ENCODE peak calls at places on chromosomes 7 and 10, in eight cellular contexts. One of them, this sample, is unnamed. For H3K9me3 and H3K4me1, the result is how much of the 10 kb centered on the place peaks cover.

GRCh38 chr10:122441961-122442360 is 12.5 kb upstream of the ARMS2 start:
- DNase-seq in A549: peak
- DNase-seq in effector memory CD4-positive, alpha-beta T cell: no peak
- DNase-seq in CD8-positive, alpha-beta memory T cell: no peak
- DNase-seq in PC-3: peak
- DNase-seq in hepatocyte: peak
- DNase-seq in CD4-positive, alpha-beta memory T cell: no peak
- DNase-seq in thoracic aorta: no peak
- DNase-seq in this sample: no peak

GRCh38 chr10:97022616-97023015 is 163.1 kb downstream of the SLIT1 start:
- DNase-seq in A549: no peak
- DNase-seq in effector memory CD4-positive, alpha-beta T cell: no peak
- DNase-seq in CD8-positive, alpha-beta memory T cell: no peak
- DNase-seq in PC-3: no peak
- DNase-seq in hepatocyte: no peak
- DNase-seq in CD4-positive, alpha-beta memory T cell: no peak
- DNase-seq in thoracic aorta: no peak
- DNase-seq in this sample: no peak

GRCh38 chr7:29112721-29113120 is 33.6 kb downstream of the CPVL start:
- DNase-seq in A549: no peak
- DNase-seq in effector memory CD4-positive, alpha-beta T cell: no peak
- DNase-seq in CD8-positive, alpha-beta memory T cell: no peak
- DNase-seq in PC-3: no peak
- DNase-seq in hepatocyte: no peak
- DNase-seq in CD4-positive, alpha-beta memory T cell: no peak
- DNase-seq in thoracic aorta: no peak
- DNase-seq in this sample: no peak

GRCh38 chr7:85025312-85025756 is 161.5 kb downstream of the SEMA3D start:
- DNase-seq in A549: no peak
- DNase-seq in effector memory CD4-positive, alpha-beta T cell: no peak
- DNase-seq in CD8-positive, alpha-beta memory T cell: no peak
- DNase-seq in PC-3: peak
- DNase-seq in hepatocyte: no peak
- DNase-seq in CD4-positive, alpha-beta memory T cell: no peak
- DNase-seq in thoracic aorta: no peak
- DNase-seq in this sample: no peak

GRCh38 chr10:5040781-5041470 is 37.3 kb upstream of the AKR1C2 start:
- DNase-seq in A549: no peak
- DNase-seq in effector memory CD4-positive, alpha-beta T cell: no peak
- DNase-seq in CD8-positive, alpha-beta memory T cell: no peak
- DNase-seq in PC-3: peak
- DNase-seq in hepatocyte: no peak
- DNase-seq in CD4-positive, alpha-beta memory T cell: no peak
- DNase-seq in thoracic aorta: no peak
- DNase-seq in this sample: no peak

GRCh38 chr10:3853547-3853989 is 68.6 kb upstream of the KLF6 start:
- DNase-seq in A549: no peak
- DNase-seq in effector memory CD4-positive, alpha-beta T cell: no peak
- DNase-seq in CD8-positive, alpha-beta memory T cell: no peak
- DNase-seq in PC-3: peak
- DNase-seq in hepatocyte: peak
- DNase-seq in CD4-positive, alpha-beta memory T cell: no peak
- DNase-seq in thoracic aorta: no peak
- DNase-seq in this sample: no peak

GRCh38 chr7:55063633-55064032 is 44.8 kb downstream of the EGFR start:
- DNase-seq in A549: no peak
- DNase-seq in effector memory CD4-positive, alpha-beta T cell: no peak
- DNase-seq in CD8-positive, alpha-beta memory T cell: no peak
- DNase-seq in PC-3: peak
- DNase-seq in hepatocyte: no peak
- DNase-seq in CD4-positive, alpha-beta memory T cell: no peak
- DNase-seq in thoracic aorta: no peak
- DNase-seq in this sample: no peak

GRCh38 chr10:58781873-58782488 is 269.3 kb downstream of the BICC1 start:
- DNase-seq in A549: peak
- DNase-seq in effector memory CD4-positive, alpha-beta T cell: no peak
- DNase-seq in CD8-positive, alpha-beta memory T cell: peak
- DNase-seq in PC-3: peak
- DNase-seq in hepatocyte: peak
- DNase-seq in CD4-positive, alpha-beta memory T cell: peak
- DNase-seq in thoracic aorta: no peak
- DNase-seq in this sample: no peak

GRCh38 chr7:27235387-27236052 is 7.1 kb upstream of the EVX1 start:
- DNase-seq in A549: peak
- DNase-seq in effector memory CD4-positive, alpha-beta T cell: no peak
- DNase-seq in CD8-positive, alpha-beta memory T cell: no peak
- DNase-seq in PC-3: peak
- DNase-seq in hepatocyte: peak
- DNase-seq in CD4-positive, alpha-beta memory T cell: no peak
- DNase-seq in thoracic aorta: no peak
- DNase-seq in this sample: no peak

GRCh38 chr10:31829776-31830175 is 98.9 kb downstream of the ARHGAP12 start:
- DNase-seq in A549: no peak
- DNase-seq in effector memory CD4-positive, alpha-beta T cell: no peak
- DNase-seq in CD8-positive, alpha-beta memory T cell: no peak
- DNase-seq in PC-3: no peak
- DNase-seq in hepatocyte: no peak
- DNase-seq in CD4-positive, alpha-beta memory T cell: no peak
- DNase-seq in thoracic aorta: no peak
- DNase-seq in this sample: no peak

GRCh38 chr10:78147202-78147601 is 113.5 kb downstream of the RPS24 start:
- DNase-seq in A549: no peak
- DNase-seq in effector memory CD4-positive, alpha-beta T cell: no peak
- DNase-seq in CD8-positive, alpha-beta memory T cell: no peak
- DNase-seq in PC-3: no peak
- DNase-seq in hepatocyte: no peak
- DNase-seq in CD4-positive, alpha-beta memory T cell: no peak
- DNase-seq in thoracic aorta: no peak
- DNase-seq in this sample: no peak

GRCh38 chr10:95423327-95424005 is 132.7 kb upstream of the PDLIM1 start:
- DNase-seq in A549: no peak
- DNase-seq in effector memory CD4-positive, alpha-beta T cell: no peak
- DNase-seq in CD8-positive, alpha-beta memory T cell: no peak
- DNase-seq in PC-3: no peak
- DNase-seq in hepatocyte: no peak
- DNase-seq in CD4-positive, alpha-beta memory T cell: no peak
- DNase-seq in thoracic aorta: no peak
- DNase-seq in this sample: no peak

GRCh38 chr10:79093658-79094411 is 25.1 kb downstream of the ZMIZ1 start:
- DNase-seq in A549: no peak
- DNase-seq in effector memory CD4-positive, alpha-beta T cell: no peak
- DNase-seq in CD8-positive, alpha-beta memory T cell: no peak
- DNase-seq in PC-3: peak
- DNase-seq in hepatocyte: peak
- DNase-seq in CD4-positive, alpha-beta memory T cell: no peak
- DNase-seq in thoracic aorta: no peak
- DNase-seq in this sample: no peak

GRCh38 chr7:33423646-33424020 is 294.3 kb downstream of the BBS9 start:
- DNase-seq in A549: peak
- DNase-seq in effector memory CD4-positive, alpha-beta T cell: no peak
- DNase-seq in CD8-positive, alpha-beta memory T cell: no peak
- DNase-seq in PC-3: peak
- DNase-seq in hepatocyte: no peak
- DNase-seq in CD4-positive, alpha-beta memory T cell: peak
- DNase-seq in thoracic aorta: no peak
- DNase-seq in this sample: no peak

GRCh38 chr10:31751401-31752080 is 177.1 kb downstream of the ARHGAP12 start:
- DNase-seq in A549: no peak
- DNase-seq in effector memory CD4-positive, alpha-beta T cell: no peak
- DNase-seq in CD8-positive, alpha-beta memory T cell: no peak
- DNase-seq in PC-3: no peak
- DNase-seq in hepatocyte: no peak
- DNase-seq in CD4-positive, alpha-beta memory T cell: no peak
- DNase-seq in thoracic aorta: no peak
- DNase-seq in this sample: no peak

GRCh38 chr7:130349911-130350782 is 5.5 kb downstream of the CPA5 start:
- DNase-seq in A549: no peak
- DNase-seq in effector memory CD4-positive, alpha-beta T cell: no peak
- DNase-seq in CD8-positive, alpha-beta memory T cell: no peak
- DNase-seq in PC-3: no peak
- DNase-seq in hepatocyte: no peak
- DNase-seq in CD4-positive, alpha-beta memory T cell: no peak
- DNase-seq in thoracic aorta: no peak
- DNase-seq in this sample: no peak

GRCh38 chr7:43729924-43730248 is 563 bp upstream of the COA1 start:
- DNase-seq in A549: no peak
- DNase-seq in effector memory CD4-positive, alpha-beta T cell: no peak
- DNase-seq in CD8-positive, alpha-beta memory T cell: no peak
- DNase-seq in PC-3: no peak
- DNase-seq in hepatocyte: no peak
- DNase-seq in CD4-positive, alpha-beta memory T cell: no peak
- DNase-seq in thoracic aorta: no peak
- DNase-seq in this sample: no peak
- H3K27ac ChIP-seq in A549: peak
- H3K27ac ChIP-seq in effector memory CD4-positive, alpha-beta T cell: peak
- H3K27ac ChIP-seq in CD8-positive, alpha-beta memory T cell: peak
- H3K27ac ChIP-seq in PC-3: peak
- H3K27ac ChIP-seq in hepatocyte: peak
- H3K27ac ChIP-seq in CD4-positive, alpha-beta memory T cell: peak
- H3K27ac ChIP-seq in thoracic aorta: peak
- H3K27ac ChIP-seq in this sample: peak

GRCh38 chr7:57425239-57425944 is 24.6 kb upstream of the ZNF716 start:
- DNase-seq in A549: no peak
- DNase-seq in effector memory CD4-positive, alpha-beta T cell: no peak
- DNase-seq in CD8-positive, alpha-beta memory T cell: no peak
- DNase-seq in PC-3: no peak
- DNase-seq in hepatocyte: no peak
- DNase-seq in CD4-positive, alpha-beta memory T cell: no peak
- DNase-seq in thoracic aorta: no peak
- DNase-seq in this sample: no peak
- H3K9me3 ChIP-seq in A549: under half
- H3K9me3 ChIP-seq in effector memory CD4-positive, alpha-beta T cell: under half
- H3K9me3 ChIP-seq in CD8-positive, alpha-beta memory T cell: under half
- H3K9me3 ChIP-seq in PC-3: under half
- H3K9me3 ChIP-seq in hepatocyte: under half
- H3K9me3 ChIP-seq in CD4-positive, alpha-beta memory T cell: under half
- H3K9me3 ChIP-seq in thoracic aorta: under half
- H3K9me3 ChIP-seq in this sample: under half

GRCh38 chr10:86368987-86369386 is 2.4 kb upstream of the GRID1 start:
- DNase-seq in A549: no peak
- DNase-seq in effector memory CD4-positive, alpha-beta T cell: no peak
- DNase-seq in CD8-positive, alpha-beta memory T cell: no peak
- DNase-seq in PC-3: no peak
- DNase-seq in hepatocyte: no peak
- DNase-seq in CD4-positive, alpha-beta memory T cell: no peak
- DNase-seq in thoracic aorta: no peak
- DNase-seq in this sample: no peak
- H3K4me1 ChIP-seq in A549: under half
- H3K4me1 ChIP-seq in effector memory CD4-positive, alpha-beta T cell: under half
- H3K4me1 ChIP-seq in CD8-positive, alpha-beta memory T cell: under half
- H3K4me1 ChIP-seq in PC-3: under half
- H3K4me1 ChIP-seq in hepatocyte: under half
- H3K4me1 ChIP-seq in CD4-positive, alpha-beta memory T cell: under half
- H3K4me1 ChIP-seq in thoracic aorta: under half
- H3K4me1 ChIP-seq in this sample: under half

DNA sequence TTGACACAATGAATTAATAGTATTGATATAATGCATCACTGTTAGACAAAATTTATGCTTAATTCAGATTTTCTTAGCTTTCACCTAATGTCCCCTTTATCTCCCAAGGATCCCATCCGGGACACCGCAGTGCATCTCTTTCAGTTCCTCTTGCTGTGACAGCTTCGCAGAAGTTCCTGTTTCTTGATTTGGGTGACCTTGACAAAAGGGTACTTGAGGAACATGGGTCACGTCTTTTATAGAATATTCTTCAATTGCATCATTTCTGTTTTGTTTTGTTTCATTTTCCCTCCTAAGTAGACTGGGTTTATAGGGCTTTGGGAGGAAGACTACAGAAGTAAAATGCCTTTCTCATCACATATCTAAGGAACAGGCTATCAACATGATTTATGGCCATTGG is 453.2 kb downstream of the DPP6 start:
- DNase-seq in A549: no peak
- DNase-seq in effector memory CD4-positive, alpha-beta T cell: no peak
- DNase-seq in CD8-positive, alpha-beta memory T cell: no peak
- DNase-seq in PC-3: no peak
- DNase-seq in hepatocyte: no peak
- DNase-seq in CD4-positive, alpha-beta memory T cell: no peak
- DNase-seq in thoracic aorta: no peak
- DNase-seq in this sample: no peak
- H3K27ac ChIP-seq in A549: no peak
- H3K27ac ChIP-seq in effector memory CD4-positive, alpha-beta T cell: no peak
- H3K27ac ChIP-seq in CD8-positive, alpha-beta memory T cell: no peak
- H3K27ac ChIP-seq in PC-3: no peak
- H3K27ac ChIP-seq in hepatocyte: no peak
- H3K27ac ChIP-seq in CD4-positive, alpha-beta memory T cell: no peak
- H3K27ac ChIP-seq in thoracic aorta: no peak
- H3K27ac ChIP-seq in this sample: no peak